ENCODE peak calls at places on chromosome X, in eight cellular contexts. One of them, this sample, is unnamed.

GRCh38 chrX:68823413-68824151 is 5.2 kb upstream of the EFNB1 start:
- DNase-seq in nucleus accumbens: no peak
- DNase-seq in neural crest cell: no peak
- DNase-seq in stimulated activated CD4-positive, alpha-beta T cell treated with anti-CD3 and anti-CD28 coated beads, Interleukin-4, amount 100 ng/mL, for 24 hours: no peak
- DNase-seq in substantia nigra: no peak
- DNase-seq in sciatic nerve: no peak
- DNase-seq in NT2/D1: no peak
- DNase-seq in lower leg skin: no peak
- DNase-seq in this sample: no peak

GRCh38 chrX:74318672-74319071 is 14.7 kb downstream of the ZCCHC13 start:
- DNase-seq in nucleus accumbens: no peak
- DNase-seq in neural crest cell: no peak
- DNase-seq in stimulated activated CD4-positive, alpha-beta T cell treated with anti-CD3 and anti-CD28 coated beads, Interleukin-4, amount 100 ng/mL, for 24 hours: no peak
- DNase-seq in substantia nigra: no peak
- DNase-seq in sciatic nerve: no peak
- DNase-seq in NT2/D1: no peak
- DNase-seq in lower leg skin: no peak
- DNase-seq in this sample: no peak

GRCh38 chrX:39328661-39329060 is 527.4 kb downstream of the MID1IP1 start:
- DNase-seq in nucleus accumbens: no peak
- DNase-seq in neural crest cell: no peak
- DNase-seq in stimulated activated CD4-positive, alpha-beta T cell treated with anti-CD3 and anti-CD28 coated beads, Interleukin-4, amount 100 ng/mL, for 24 hours: no peak
- DNase-seq in substantia nigra: no peak
- DNase-seq in sciatic nerve: no peak
- DNase-seq in NT2/D1: no peak
- DNase-seq in lower leg skin: no peak
- DNase-seq in this sample: no peak

GRCh38 chrX:139112432-139112831 is 400.9 kb upstream of the FGF13 start:
- DNase-seq in nucleus accumbens: no peak
- DNase-seq in neural crest cell: no peak
- DNase-seq in stimulated activated CD4-positive, alpha-beta T cell treated with anti-CD3 and anti-CD28 coated beads, Interleukin-4, amount 100 ng/mL, for 24 hours: no peak
- DNase-seq in substantia nigra: no peak
- DNase-seq in sciatic nerve: no peak
- DNase-seq in NT2/D1: no peak
- DNase-seq in lower leg skin: no peak
- DNase-seq in this sample: no peak

GRCh38 chrX:16578218-16578617 is 71.7 kb upstream of the S100G start:
- DNase-seq in nucleus accumbens: no peak
- DNase-seq in neural crest cell: no peak
- DNase-seq in stimulated activated CD4-positive, alpha-beta T cell treated with anti-CD3 and anti-CD28 coated beads, Interleukin-4, amount 100 ng/mL, for 24 hours: no peak
- DNase-seq in substantia nigra: no peak
- DNase-seq in sciatic nerve: no peak
- DNase-seq in NT2/D1: no peak
- DNase-seq in lower leg skin: no peak
- DNase-seq in this sample: no peak

GRCh38 chrX:37921758-37922157 is 74.4 kb upstream of the DYNLT3 start:
- DNase-seq in nucleus accumbens: no peak
- DNase-seq in neural crest cell: no peak
- DNase-seq in stimulated activated CD4-positive, alpha-beta T cell treated with anti-CD3 and anti-CD28 coated beads, Interleukin-4, amount 100 ng/mL, for 24 hours: no peak
- DNase-seq in substantia nigra: no peak
- DNase-seq in sciatic nerve: no peak
- DNase-seq in NT2/D1: no peak
- DNase-seq in lower leg skin: no peak
- DNase-seq in this sample: no peak

GRCh38 chrX:68421651-68422050 is 11.6 kb downstream of the OPHN1 start:
- DNase-seq in nucleus accumbens: no peak
- DNase-seq in neural crest cell: no peak
- DNase-seq in stimulated activated CD4-positive, alpha-beta T cell treated with anti-CD3 and anti-CD28 coated beads, Interleukin-4, amount 100 ng/mL, for 24 hours: no peak
- DNase-seq in substantia nigra: no peak
- DNase-seq in sciatic nerve: no peak
- DNase-seq in NT2/D1: no peak
- DNase-seq in lower leg skin: no peak
- DNase-seq in this sample: no peak

GRCh38 chrX:103615781-103616180 is 8.0 kb downstream of the TCEAL3 start:
- DNase-seq in nucleus accumbens: no peak
- DNase-seq in neural crest cell: no peak
- DNase-seq in stimulated activated CD4-positive, alpha-beta T cell treated with anti-CD3 and anti-CD28 coated beads, Interleukin-4, amount 100 ng/mL, for 24 hours: no peak
- DNase-seq in substantia nigra: no peak
- DNase-seq in sciatic nerve: no peak
- DNase-seq in NT2/D1: no peak
- DNase-seq in lower leg skin: no peak
- DNase-seq in this sample: no peak

GRCh38 chrX:18360867-18361266 is 6.4 kb upstream of the SCML2 start:
- DNase-seq in nucleus accumbens: no peak
- DNase-seq in neural crest cell: no peak
- DNase-seq in stimulated activated CD4-positive, alpha-beta T cell treated with anti-CD3 and anti-CD28 coated beads, Interleukin-4, amount 100 ng/mL, for 24 hours: no peak
- DNase-seq in substantia nigra: no peak
- DNase-seq in sciatic nerve: no peak
- DNase-seq in NT2/D1: no peak
- DNase-seq in lower leg skin: no peak
- DNase-seq in this sample: no peak

GRCh38 chrX:72382199-72382590 is 76.5 kb upstream of the CITED1 start:
- DNase-seq in nucleus accumbens: no peak
- DNase-seq in neural crest cell: no peak
- DNase-seq in stimulated activated CD4-positive, alpha-beta T cell treated with anti-CD3 and anti-CD28 coated beads, Interleukin-4, amount 100 ng/mL, for 24 hours: no peak
- DNase-seq in substantia nigra: no peak
- DNase-seq in sciatic nerve: no peak
- DNase-seq in NT2/D1: no peak
- DNase-seq in lower leg skin: no peak
- DNase-seq in this sample: no peak

GRCh38 chrX:7689791-7690412 is 153.1 kb upstream of the VCX start:
- DNase-seq in nucleus accumbens: no peak
- DNase-seq in neural crest cell: no peak
- DNase-seq in stimulated activated CD4-positive, alpha-beta T cell treated with anti-CD3 and anti-CD28 coated beads, Interleukin-4, amount 100 ng/mL, for 24 hours: no peak
- DNase-seq in substantia nigra: no peak
- DNase-seq in sciatic nerve: no peak
- DNase-seq in NT2/D1: no peak
- DNase-seq in lower leg skin: no peak
- DNase-seq in this sample: no peak

GRCh38 chrX:45009371-45010000 is 136.5 kb downstream of the KDM6A start:
- DNase-seq in nucleus accumbens: no peak
- DNase-seq in neural crest cell: no peak
- DNase-seq in stimulated activated CD4-positive, alpha-beta T cell treated with anti-CD3 and anti-CD28 coated beads, Interleukin-4, amount 100 ng/mL, for 24 hours: no peak
- DNase-seq in substantia nigra: no peak
- DNase-seq in sciatic nerve: no peak
- DNase-seq in NT2/D1: no peak
- DNase-seq in lower leg skin: no peak
- DNase-seq in this sample: no peak

GRCh38 chrX:108117988-108118387 is 26.4 kb downstream of the ATG4A start:
- DNase-seq in nucleus accumbens: no peak
- DNase-seq in neural crest cell: no peak
- DNase-seq in stimulated activated CD4-positive, alpha-beta T cell treated with anti-CD3 and anti-CD28 coated beads, Interleukin-4, amount 100 ng/mL, for 24 hours: no peak
- DNase-seq in substantia nigra: no peak
- DNase-seq in sciatic nerve: no peak
- DNase-seq in NT2/D1: no peak
- DNase-seq in lower leg skin: no peak
- DNase-seq in this sample: no peak

GRCh38 chrX:107374116-107374515 is 75.3 kb upstream of the FRMPD3 start:
- DNase-seq in nucleus accumbens: no peak
- DNase-seq in neural crest cell: no peak
- DNase-seq in stimulated activated CD4-positive, alpha-beta T cell treated with anti-CD3 and anti-CD28 coated beads, Interleukin-4, amount 100 ng/mL, for 24 hours: no peak
- DNase-seq in substantia nigra: no peak
- DNase-seq in sciatic nerve: no peak
- DNase-seq in NT2/D1: peak
- DNase-seq in lower leg skin: no peak
- DNase-seq in this sample: no peak